ENCODE peak calls at places on chromosomes 7 and 10, in eight cellular contexts. Z is Calu3; L is ovary; I is amniotic stem cell; Q is RPMI7951; C is astrocyte of the spinal cord; N is activated effector memory CD4-positive, alpha-beta T cell treated with anti-CD3 and anti-CD28 coated beads, Interleukin-2, amount 50 U/mL, for 16 hours; D is caudate nucleus. A is an unnamed sample.

GRCh38 chr7:45160374-45160773 is 2.8 kb downstream of the RAMP3 start:
- DNase-seq in Z (no peak), L (no peak), I (no peak), Q (no peak), C (no peak), N (peak; percentile 56), D (no peak), A (no peak)

GRCh38 chr7:41921453-41921912 is 218.6 kb upstream of the INHBA start:
- DNase-seq in Z (no peak), L (no peak), I (no peak), Q (peak; percentile 98), C (no peak), N (no peak), D (no peak), A (no peak)

GRCh38 chr7:150971242-150972048 is 6.7 kb downstream of the KCNH2 start:
- DNase-seq in Z (no peak), L (peak; percentile 70), I (no peak), Q (no peak), C (no peak), N (no peak), D (peak; percentile 28), A (no peak)

GRCh38 chr10:71827828-71828227 is 23.2 kb downstream of the PSAP start:
- DNase-seq in Z (no peak), L (no peak), I (no peak), Q (no peak), C (no peak), N (no peak), D (no peak), A (no peak)

GRCh38 chr7:13042605-13043236 is 355.3 kb downstream of the ARL4A start:
- DNase-seq in Z (no peak), L (no peak), I (no peak), Q (no peak), C (peak; percentile 50), N (no peak), D (no peak), A (no peak)

GRCh38 chr10:3740157-3740871 is 44.7 kb downstream of the KLF6 start:
- DNase-seq in Z (no peak), L (no peak), I (no peak), Q (peak; percentile 23), C (no peak), N (no peak), D (no peak), A (no peak)

GRCh38 chr10:23338886-23339285 is 5.7 kb downstream of the C10orf67 start:
- DNase-seq in Z (no peak), L (no peak), I (no peak), Q (no peak), C (no peak), N (no peak), D (no peak), A (no peak)

GRCh38 chr10:125878957-125879835 is 1.9 kb downstream of the DHX32 start:
- DNase-seq in Z (peak; percentile 46), L (no peak), I (peak; percentile 63), Q (peak; percentile 86), C (peak; percentile 96), N (no peak), D (no peak), A (peak; percentile 68)

GRCh38 chr10:112871021-112871420 is 79.0 kb upstream of the TCF7L2 start:
- DNase-seq in Z (no peak), L (no peak), I (no peak), Q (no peak), C (no peak), N (no peak), D (no peak), A (no peak)

GRCh38 chr7:104962781-104963180 is 51.2 kb upstream of the KMT2E start:
- DNase-seq in Z (no peak), L (no peak), I (no peak), Q (no peak), C (no peak), N (no peak), D (no peak), A (no peak)

GRCh38 chr10:119713744-119714483 is 11.9 kb upstream of the INPP5F start:
- DNase-seq in Z (no peak), L (no peak), I (no peak), Q (no peak), C (no peak), N (no peak), D (no peak), A (no peak)

GRCh38 chr10:48791267-48791928 is 106.7 kb downstream of the WDFY4 start:
- DNase-seq in Z (no peak), L (no peak), I (no peak), Q (no peak), C (no peak), N (no peak), D (no peak), A (no peak)

GRCh38 chr10:17562572-17562971 is 54.6 kb downstream of the HACD1 start:
- DNase-seq in Z (no peak), L (no peak), I (no peak), Q (peak; percentile 63), C (peak; percentile 89), N (no peak), D (no peak), A (no peak)

GRCh38 chr10:44921061-44921460 is 9.9 kb downstream of the TMEM72 start:
- DNase-seq in Z (no peak), L (no peak), I (no peak), Q (no peak), C (no peak), N (no peak), D (no peak), A (no peak)

GRCh38 chr7:127447326-127447945 is 54.9 kb upstream of the ZNF800 start:
- DNase-seq in Z (peak; percentile 12), L (no peak), I (no peak), Q (peak; percentile 39), C (peak; percentile 16), N (peak; percentile 74), D (no peak), A (no peak)

GRCh38 chr7:130988443-130988842 is 254.4 kb upstream of the KLF14 start:
- DNase-seq in Z (no peak), L (no peak), I (no peak), Q (no peak), C (no peak), N (peak; percentile 74), D (no peak), A (no peak)

GRCh38 chr7:66558660-66559465 is 69.8 kb upstream of the KCTD7 start:
- DNase-seq in Z (no peak), L (no peak), I (no peak), Q (peak; percentile 18), C (peak; percentile 8), N (no peak), D (peak; percentile 26), A (no peak)

GRCh38 chr7:142898377-142899235 is 13.1 kb upstream of the TRPV6 start:
- DNase-seq in Z (no peak), L (no peak), I (no peak), Q (no peak), C (no peak), N (peak; percentile 8), D (no peak), A (no peak)

GRCh38 chr10:113438660-113439059 is 114.2 kb upstream of the HABP2 start:
- DNase-seq in Z (no peak), L (no peak), I (no peak), Q (peak; percentile 51), C (no peak), N (no peak), D (no peak), A (no peak)

GRCh38 chr10:52950578-52950977 is 178.0 kb upstream of the MBL2 start:
- DNase-seq in Z (no peak), L (no peak), I (no peak), Q (no peak), C (no peak), N (no peak), D (no peak), A (no peak)

GRCh38 chr7:128003179-128003578 is 28.1 kb downstream of the LRRC4 start:
- DNase-seq in Z (no peak), L (no peak), I (no peak), Q (no peak), C (no peak), N (no peak), D (no peak), A (no peak)

GRCh38 chr10:43737003-43737402 is 88.3 kb upstream of the ZNF32 start:
- DNase-seq in Z (no peak), L (no peak), I (no peak), Q (no peak), C (no peak), N (no peak), D (no peak), A (no peak)

GRCh38 chr7:139914306-139914747 is 85.3 kb downstream of the TBXAS1 start:
- DNase-seq in Z (no peak), L (no peak), I (no peak), Q (peak; percentile 65), C (peak; percentile 61), N (no peak), D (no peak), A (no peak)

GRCh38 chr10:114822771-114823463 is 1.3 kb downstream of the FHIP2A start:
- DNase-seq in Z (no peak), L (no peak), I (no peak), Q (peak; percentile 43), C (peak; percentile 68), N (no peak), D (no peak), A (no peak)

GRCh38 chr10:132687893-132688579 is 97.9 kb downstream of the NKX6-2 start:
- DNase-seq in Z (no peak), L (no peak), I (no peak), Q (no peak), C (no peak), N (peak; percentile 39), D (no peak), A (no peak)

GRCh38 chr10:133237241-133238065 is at the start of gene VENTX:
- DNase-seq in Z (no peak), L (no peak), I (no peak), Q (no peak), C (no peak), N (no peak), D (no peak), A (no peak)

GRCh38 chr7:5408777-5409176 is 14.9 kb downstream of the TNRC18 start:
- DNase-seq in Z (no peak), L (no peak), I (no peak), Q (no peak), C (peak; percentile 63), N (no peak), D (no peak), A (no peak)

GRCh38 chr10:26780793-26781601 is 79.8 kb downstream of the ABI1 start:
- DNase-seq in Z (peak; percentile 50), L (no peak), I (peak; percentile 87), Q (peak; percentile 98), C (peak; percentile 88), N (no peak), D (no peak), A (no peak)

GRCh38 chr7:106433377-106433776 is 148.6 kb upstream of the NAMPT start:
- DNase-seq in Z (no peak), L (no peak), I (no peak), Q (no peak), C (no peak), N (no peak), D (no peak), A (no peak)

GRCh38 chr10:126130291-126130710 is 233.9 kb downstream of the FANK1 start:
- DNase-seq in Z (no peak), L (peak; percentile 57), I (no peak), Q (no peak), C (no peak), N (no peak), D (no peak), A (no peak)

GRCh38 chr7:3559178-3559765 is 258.2 kb downstream of the SDK1 start:
- DNase-seq in Z (peak; percentile 41), L (peak; percentile 25), I (no peak), Q (peak; percentile 36), C (peak; percentile 91), N (no peak), D (no peak), A (peak; percentile 24)

GRCh38 chr7:16688249-16688648 is 42.3 kb downstream of the BZW2 start:
- DNase-seq in Z (no peak), L (no peak), I (no peak), Q (peak; percentile 52), C (no peak), N (no peak), D (no peak), A (no peak)

GRCh38 chr7:151816562-151817314 is 60.2 kb downstream of the PRKAG2 start:
- DNase-seq in Z (no peak), L (no peak), I (no peak), Q (no peak), C (no peak), N (no peak), D (peak; percentile 49), A (no peak)

GRCh38 chr10:112639291-112639690 is 192.3 kb downstream of the VTI1A start:
- DNase-seq in Z (no peak), L (no peak), I (no peak), Q (no peak), C (no peak), N (no peak), D (no peak), A (no peak)